ENCODE peak calls at places on chromosomes 16 and 17, in five cellular contexts. Y is NCI-H524 treated with DMSO at 0.1 percent for 48 hours, L is anterior cingulate cortex, H is ELR, N is A172. W is an unnamed sample.

GRCh38 chr17:44122825-44123355 is 551 bp downstream of the HDAC5 start:
- DNase-seq in N (no peak), H (no peak), Y (no peak), L (no peak), W (no peak)

GRCh38 chr17:1919206-1919605 is 89.4 kb downstream of the RPA1 start:
- DNase-seq in Y (no peak), L (no peak), H (no peak), N (no peak), W (no peak)

GRCh38 chr17:3502466-3502865 is 26.7 kb downstream of the ASPA start:
- DNase-seq in Y (no peak), H (no peak), L (no peak), N (no peak), W (no peak)

GRCh38 chr16:3480901-3481695 is 14.2 kb downstream of the C16orf90 start:
- DNase-seq in L (no peak), H (no peak), N (peak), Y (no peak), W (no peak)

GRCh38 chr17:57395721-57396321 is 139.5 kb downstream of the MSI2 start:
- DNase-seq in L (no peak), H (no peak), N (no peak), Y (no peak), W (no peak)

GRCh38 chr17:29659155-29659554 is 36.4 kb upstream of the CORO6 start:
- DNase-seq in N (no peak), L (no peak), H (no peak), Y (no peak), W (no peak)

GRCh38 chr16:72474511-72475123 is 302.7 kb upstream of the PMFBP1 start:
- DNase-seq in H (peak), L (no peak), N (peak), Y (no peak), W (no peak)

GRCh38 chr17:44828919-44829557 is 1.0 kb downstream of the GJC1 start:
- DNase-seq in N (peak), H (peak), Y (no peak), L (no peak), W (no peak)

GRCh38 chr17:76947771-76948170 is 79.6 kb downstream of the MGAT5B start:
- DNase-seq in Y (no peak), L (no peak), H (no peak), N (no peak), W (no peak)

GRCh38 chr16:8963010-8963824 is 489 bp downstream of the USP7 start:
- DNase-seq in Y (no peak), H (no peak), L (no peak), N (no peak), W (no peak)

GRCh38 chr16:31354394-31355291 is at the start of gene ITGAX:
- DNase-seq in N (peak), Y (no peak), L (no peak), H (peak), W (peak)

GRCh38 chr16:60151987-60152386 is 1417.9 kb upstream of the GOT2 start:
- DNase-seq in N (peak), H (peak), Y (no peak), L (no peak), W (no peak)

GRCh38 chr16:88570691-88571092 is 489 bp downstream of the ZC3H18 start:
- DNase-seq in L (no peak), H (peak), N (no peak), Y (no peak), W (no peak)

GRCh38 chr17:42584880-42585279 is 7.4 kb upstream of the PSMC3IP start:
- DNase-seq in L (no peak), N (no peak), Y (no peak), H (no peak), W (no peak)

GRCh38 chr16:743794-744500 is 3.1 kb upstream of the CIAO3 start:
- DNase-seq in L (no peak), H (no peak), Y (no peak), N (no peak), W (no peak)

GRCh38 chr16:22255335-22255734 is 41.9 kb upstream of the POLR3E start:
- DNase-seq in Y (no peak), L (no peak), N (no peak), H (no peak), W (no peak)

GRCh38 chr16:58501242-58502131 is 1.5 kb downstream of the NDRG4 start:
- DNase-seq in H (no peak), L (no peak), N (no peak), Y (no peak), W (no peak)

GRCh38 chr17:48997103-48997826 is at the start of gene IGF2BP1:
- DNase-seq in H (peak), Y (no peak), L (no peak), N (peak), W (no peak)

GRCh38 chr17:31148205-31148604 is 53.4 kb downstream of the NF1 start:
- DNase-seq in Y (no peak), N (no peak), H (peak), L (no peak), W (no peak)

GRCh38 chr17:1720856-1721386 is 3.6 kb upstream of the WDR81 start:
- DNase-seq in L (no peak), H (peak), N (peak), Y (no peak), W (peak)

GRCh38 chr17:19492140-19492539 is 41.5 kb upstream of the SLC47A1 start:
- DNase-seq in L (no peak), N (no peak), H (no peak), Y (no peak), W (no peak)

GRCh38 chr16:24921229-24921628 is 75.5 kb downstream of the SLC5A11 start:
- DNase-seq in N (no peak), L (no peak), H (no peak), Y (no peak), W (no peak)

W was measured in left ventricle myocardium superior.